ENCODE peak calls at places on chromosomes 16 and 17, in nine cellular contexts. K is tibial nerve, S is fibroblast of the aortic adventitia, O is transverse colon, C is AG09319, G is osteoblast, E is AG10803, B is AG04450, A is mucosa of descending colon. L is an unnamed sample.

GRCh38 chr16:82638095-82638798 is 11.5 kb downstream of the CDH13 start:
- DNase-seq in K (no peak), S (peak; percentile 79), O (no peak), C (no peak), G (peak; percentile 91), E (peak; percentile 73), B (no peak), A (no peak), L (peak; percentile 74)

GRCh38 chr17:72778161-72779151 is 314.0 kb downstream of the SLC39A11 start:
- DNase-seq in K (no peak), S (no peak), O (no peak), C (no peak), G (no peak), E (no peak), B (no peak), A (no peak), L (no peak)

GRCh38 chr16:69463876-69464275 is 39.5 kb downstream of the CYB5B start:
- DNase-seq in K (no peak), S (no peak), O (no peak), C (no peak), G (no peak), E (no peak), B (no peak), A (no peak), L (no peak)

GRCh38 chr17:11814655-11815262 is 182.5 kb downstream of the ZNF18 start:
- DNase-seq in K (no peak), S (no peak), O (no peak), C (no peak), G (no peak), E (no peak), B (no peak), A (no peak), L (no peak)

GRCh38 chr16:60642956-60643355 is 1393.3 kb downstream of the CDH8 start:
- DNase-seq in K (no peak), S (no peak), O (no peak), C (no peak), G (no peak), E (peak; percentile 53), B (no peak), A (no peak), L (no peak)

GRCh38 chr16:81397058-81397878 is 47.3 kb upstream of the CMIP start:
- DNase-seq in K (no peak), S (no peak), O (no peak), C (no peak), G (no peak), E (no peak), B (no peak), A (no peak), L (no peak)

GRCh38 chr16:3030872-3031212 is 5.9 kb downstream of the BICDL2 start:
- DNase-seq in K (no peak), S (no peak), O (no peak), C (no peak), G (no peak), E (no peak), B (no peak), A (no peak), L (no peak)

GRCh38 chr17:17883801-17884200 is 47.0 kb upstream of the SREBF1 start:
- DNase-seq in K (no peak), S (no peak), O (no peak), C (no peak), G (peak; percentile 58), E (no peak), B (no peak), A (no peak), L (no peak)

GRCh38 chr16:17437142-17437720 is 33.5 kb downstream of the XYLT1 start:
- DNase-seq in K (no peak), S (no peak), O (no peak), C (no peak), G (no peak), E (peak; percentile 45), B (no peak), A (no peak), L (no peak)

GRCh38 chr17:1989135-1989534 is 36.0 kb downstream of the RTN4RL1 start:
- DNase-seq in K (no peak), S (peak; percentile 94), O (no peak), C (peak; percentile 59), G (peak; percentile 96), E (peak; percentile 91), B (peak; percentile 30), A (no peak), L (peak; percentile 91)

DNA sequence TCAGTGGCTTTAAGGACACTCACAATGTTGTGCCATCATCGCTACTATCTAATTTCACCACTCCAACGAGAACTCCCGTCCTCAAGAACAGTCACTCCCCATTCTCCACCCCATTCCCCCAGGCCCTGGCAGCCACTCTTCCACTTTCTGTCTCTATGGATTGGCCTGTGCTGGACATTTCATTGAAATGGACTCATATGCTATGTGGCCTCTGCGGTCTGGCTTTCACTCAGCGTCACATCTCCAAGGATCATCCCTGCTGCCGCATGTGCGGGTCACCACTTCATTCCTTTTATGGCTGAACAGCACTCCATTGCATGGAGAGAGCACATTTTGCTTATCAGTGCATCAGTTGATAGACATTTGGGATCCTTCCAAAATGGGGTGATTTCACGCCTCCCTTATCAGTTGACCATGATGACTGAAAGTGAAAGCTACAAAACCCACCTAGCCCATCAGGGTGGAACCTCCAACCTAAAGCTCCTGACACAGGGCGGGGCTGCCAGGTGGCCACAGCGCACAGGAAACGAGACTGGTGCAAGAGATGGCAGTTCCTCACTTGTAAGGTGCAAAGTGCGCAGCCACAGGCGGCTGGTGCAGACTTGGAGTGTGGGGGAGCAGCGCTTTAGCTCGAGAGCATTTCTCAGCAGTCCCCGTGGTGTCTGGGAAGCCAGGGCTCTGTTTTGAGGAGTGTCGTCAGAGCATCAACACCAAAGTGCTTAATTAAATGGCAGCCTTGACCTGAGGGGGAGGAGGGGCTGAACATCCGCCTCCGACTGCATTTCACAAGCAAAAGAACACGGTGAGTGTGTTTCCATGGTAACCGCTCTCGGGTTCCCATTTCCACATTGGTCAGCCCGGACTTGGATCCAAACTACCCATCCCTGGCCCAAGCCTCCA is 23.8 kb downstream of the COTL1 start:
- DNase-seq in K (no peak), S (no peak), O (peak; percentile 84), C (no peak), G (no peak), E (no peak), B (no peak), A (peak; percentile 86), L (no peak)
- TF ChIP-seq CTCF in K (no peak), S (no peak), O (no peak), C (no peak), G (no peak), E (no peak), B (no peak), A (no peak), L (no peak)

GRCh38 chr16:13510425-13511151 is 409.4 kb upstream of the ERCC4 start:
- DNase-seq in K (no peak), S (no peak), O (no peak), C (no peak), G (no peak), E (no peak), B (no peak), A (no peak), L (no peak)
- TF ChIP-seq CTCF in K (no peak), S (no peak), O (no peak), C (no peak), G (no peak), E (no peak), B (no peak), A (no peak), L (peak; percentile 52)

GRCh38 chr16:22763655-22764054 is 50.3 kb upstream of the HS3ST2 start:
- DNase-seq in K (no peak), S (no peak), O (no peak), C (no peak), G (no peak), E (no peak), B (no peak), A (no peak), L (no peak)

GRCh38 chr16:22764662-22765302 is 49.2 kb upstream of the HS3ST2 start:
- DNase-seq in K (no peak), S (no peak), O (no peak), C (no peak), G (no peak), E (no peak), B (no peak), A (no peak), L (no peak)

GRCh38 chr16:22757202-22757601 is 56.8 kb upstream of the HS3ST2 start:
- DNase-seq in K (no peak), S (no peak), O (no peak), C (no peak), G (no peak), E (no peak), B (no peak), A (no peak), L (no peak)

GRCh38 chr16:22762486-22762885 is 51.5 kb upstream of the HS3ST2 start:
- DNase-seq in K (no peak), S (no peak), O (no peak), C (no peak), G (no peak), E (no peak), B (no peak), A (no peak), L (no peak)
- TF ChIP-seq CTCF in K (no peak), S (no peak), O (no peak), C (no peak), G (no peak), E (no peak), B (no peak), A (no peak), L (no peak)

GRCh38 chr17:77235370-77236080 is 94.8 kb downstream of the SEC14L1 start:
- DNase-seq in K (no peak), S (peak; percentile 98), O (no peak), C (peak; percentile 46), G (peak; percentile 95), E (peak; percentile 96), B (peak; percentile 80), A (no peak), L (peak; percentile 74)

GRCh38 chr17:77234695-77235094 is 93.9 kb downstream of the SEC14L1 start:
- DNase-seq in K (no peak), S (no peak), O (no peak), C (no peak), G (peak; percentile 30), E (no peak), B (no peak), A (no peak), L (no peak)

GRCh38 chr17:77240976-77241375 is 100.2 kb downstream of the SEC14L1 start:
- DNase-seq in K (no peak), S (no peak), O (no peak), C (no peak), G (peak; percentile 22), E (no peak), B (no peak), A (no peak), L (no peak)

GRCh38 chr17:77233635-77234334 is 93.0 kb downstream of the SEC14L1 start:
- DNase-seq in K (no peak), S (peak; percentile 74), O (peak; percentile 33), C (no peak), G (peak; percentile 84), E (peak; percentile 55), B (peak; percentile 88), A (no peak), L (peak; percentile 72)

DNA sequence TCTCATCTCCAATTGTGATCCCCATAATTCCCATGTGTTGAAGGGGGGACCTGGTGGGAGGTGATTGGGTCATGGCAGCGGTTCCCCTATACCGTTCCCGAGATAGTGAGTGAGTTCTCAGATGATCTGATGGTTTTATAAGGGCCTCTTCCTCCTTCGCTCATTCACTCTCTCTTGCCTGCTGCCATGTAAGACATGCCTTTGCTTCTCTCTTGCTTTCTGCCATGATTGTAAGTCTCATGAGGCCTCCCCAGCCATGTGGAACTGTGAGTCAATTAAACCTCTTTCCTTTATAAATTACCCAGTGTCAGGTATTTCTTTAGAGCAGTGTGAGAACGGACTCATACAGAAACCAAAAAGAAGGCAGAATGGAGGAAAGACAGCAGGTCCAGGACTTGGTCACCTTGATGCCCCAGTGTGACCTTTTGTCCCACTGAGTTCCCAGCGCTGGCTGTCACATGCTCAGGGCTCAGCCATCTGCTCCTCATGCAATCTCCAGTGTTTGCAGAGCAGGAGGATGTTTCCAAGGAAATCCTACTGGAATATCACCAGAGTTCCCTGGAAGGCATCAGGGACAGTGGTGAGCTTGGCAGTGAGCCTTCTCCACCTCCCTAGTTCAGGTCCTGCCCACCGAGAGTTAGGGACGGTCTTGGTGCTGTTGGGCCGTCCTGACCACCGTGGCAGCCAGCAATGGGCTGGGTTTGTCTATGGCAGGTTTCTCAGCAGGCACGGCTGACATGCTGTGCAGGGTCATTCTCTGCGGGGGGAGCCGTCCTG is 96.7 kb downstream of the SEC14L1 start:
- DNase-seq in K (no peak), S (no peak), O (no peak), C (no peak), G (no peak), E (peak; percentile 26), B (no peak), A (no peak), L (no peak)
- TF ChIP-seq CTCF in K (no peak), S (no peak), O (no peak), C (no peak), G (no peak), E (no peak), B (no peak), A (no peak), L (no peak)

L was measured in HFFc6.